ENCODE peak calls at places on chromosome 5, in four cellular contexts. D is fibroblast of the aortic adventitia, H is PC-9, J is A549. N is an unnamed sample.

GRCh38 chr5:141250576-141250975 is 5.4 kb downstream of the PCDHB15 start:
- DNase-seq in H (no peak), D (no peak), J (no peak), N (no peak)

GRCh38 chr5:125117556-125117955 is 371.1 kb upstream of the ZNF608 start:
- DNase-seq in D (no peak), J (no peak), H (no peak), N (no peak)

GRCh38 chr5:147911427-147911826 is 5.1 kb upstream of the C5orf46 start:
- DNase-seq in D (no peak), H (no peak), J (no peak), N (peak)

GRCh38 chr5:119789411-119790117 is 160.2 kb downstream of the FAM170A start:
- DNase-seq in J (no peak), H (no peak), D (no peak), N (no peak)

GRCh38 chr5:50501510-50502209 is 60.6 kb upstream of the EMB start:
- DNase-seq in J (no peak), H (no peak), D (no peak), N (no peak)

GRCh38 chr5:119897537-119898370 is 268.4 kb downstream of the FAM170A start:
- DNase-seq in H (no peak), J (no peak), D (no peak), N (no peak)

GRCh38 chr5:56301041-56301440 is 67.9 kb upstream of the ANKRD55 start:
- DNase-seq in H (no peak), J (no peak), D (no peak), N (no peak)

GRCh38 chr5:68708156-68708841 is 385.5 kb upstream of the SLC30A5 start:
- DNase-seq in J (no peak), D (no peak), H (no peak), N (no peak)

GRCh38 chr5:104815212-104815611 is 1252.6 kb upstream of the NUDT12 start:
- DNase-seq in J (no peak), D (no peak), H (no peak), N (no peak)

GRCh38 chr5:169067641-169068316 is 233.2 kb downstream of the SLIT3 start:
- DNase-seq in D (peak), H (no peak), J (no peak), N (no peak)

GRCh38 chr5:15009420-15009819 is 137.8 kb upstream of the ANKH start:
- DNase-seq in H (peak), D (peak), J (peak), N (no peak)

GRCh38 chr5:151459680-151460079 is 12.3 kb downstream of the SLC36A1 start:
- DNase-seq in H (no peak), D (no peak), J (no peak), N (no peak)

GRCh38 chr5:40480392-40480791 is 199.3 kb upstream of the PTGER4 start:
- DNase-seq in D (no peak), H (no peak), J (no peak), N (no peak)

GRCh38 chr5:54329731-54330709 is 19.6 kb upstream of the ARL15 start:
- DNase-seq in D (peak), H (no peak), J (no peak), N (no peak)

GRCh38 chr5:10333154-10334006 is 20.1 kb upstream of the MARCHF6 start:
- DNase-seq in J (peak), H (peak), D (no peak), N (peak)

GRCh38 chr5:125798311-125798710 is 624.9 kb upstream of the GRAMD2B start:
- DNase-seq in J (no peak), H (no peak), D (peak), N (no peak)

GRCh38 chr5:56745864-56746263 is 69.5 kb upstream of the MAP3K1 start:
- DNase-seq in H (no peak), D (no peak), J (no peak), N (no peak)

GRCh38 chr5:126462239-126463014 is 39.2 kb downstream of the GRAMD2B start:
- DNase-seq in J (no peak), D (peak), H (no peak), N (no peak)

GRCh38 chr5:79853676-79854418 is 137.2 kb downstream of the MTX3 start:
- DNase-seq in D (no peak), H (no peak), J (no peak), N (no peak)

GRCh38 chr5:142913728-142914338 is 143.7 kb downstream of the ARHGAP26 start:
- DNase-seq in J (no peak), D (no peak), H (peak), N (no peak)

GRCh38 chr5:161546463-161547301 is at the start of gene GABRB2:
- DNase-seq in D (peak), J (no peak), H (no peak), N (peak)

GRCh38 chr5:169072223-169072622 is 228.7 kb downstream of the SLIT3 start:
- DNase-seq in D (no peak), H (no peak), J (no peak), N (no peak)

GRCh38 chr5:38666668-38667498 is 110.4 kb upstream of the LIFR start:
- DNase-seq in H (peak), J (peak), D (peak), N (no peak)

GRCh38 chr5:144156767-144157171 is 13.7 kb downstream of the YIPF5 start:
- DNase-seq in J (no peak), H (no peak), D (no peak), N (no peak)

GRCh38 chr5:116137544-116138378 is 52.9 kb downstream of the COMMD10 start:
- DNase-seq in D (peak), H (no peak), J (peak), N (no peak)

GRCh38 chr5:135048286-135048685 is 14.3 kb upstream of the PITX1 start:
- DNase-seq in H (no peak), J (no peak), D (no peak), N (no peak)

GRCh38 chr5:132648355-132648754 is 9.6 kb upstream of the IL13 start:
- DNase-seq in H (no peak), J (no peak), D (no peak), N (no peak)

GRCh38 chr5:81838307-81838906 is 87.5 kb upstream of the SSBP2 start:
- DNase-seq in J (no peak), H (no peak), D (peak), N (peak)

GRCh38 chr5:41932770-41933169 is 7.7 kb downstream of the FBXO4 start:
- DNase-seq in J (no peak), D (no peak), H (no peak), N (no peak)

GRCh38 chr5:166382031-166382430 is 1909.4 kb upstream of the WWC1 start:
- DNase-seq in D (no peak), J (no peak), H (no peak), N (no peak)

GRCh38 chr5:140857987-140858240 is 2.2 kb downstream of the PCDHA10 start:
- DNase-seq in H (no peak), J (no peak), D (no peak), N (no peak)

GRCh38 chr5:63032343-63032742 is 453.7 kb downstream of the LRRC70 start:
- DNase-seq in D (no peak), J (no peak), H (no peak), N (no peak)

GRCh38 chr5:171755354-171755821 is 30.2 kb upstream of the SMIM23 start:
- DNase-seq in D (peak), J (no peak), H (no peak), N (no peak)

GRCh38 chr5:141969783-141970741 is 1.2 kb downstream of the RNF14 start:
- DNase-seq in D (peak), J (peak), H (no peak), N (peak)

GRCh38 chr5:180830253-180831138 is 27.9 kb upstream of the MGAT1 start:
- DNase-seq in J (peak), D (peak), H (peak), N (peak)

GRCh38 chr5:180831139-180832080 is 28.8 kb upstream of the MGAT1 start:
- DNase-seq in D (peak), H (peak), J (peak), N (peak)

GRCh38 chr5:180829711-180830110 is 27.1 kb upstream of the MGAT1 start:
- DNase-seq in D (no peak), J (no peak), H (no peak), N (no peak)

GRCh38 chr5:180832638-180833068 is 28.4 kb downstream of the ZFP62 start:
- DNase-seq in H (no peak), J (no peak), D (no peak), N (peak)
- H3K4me3 ChIP-seq in H (peak), J (peak), D (peak), N (no peak)

GRCh38 chr5:177490992-177491391 is 6.4 kb downstream of the PDLIM7 start:
- DNase-seq in H (no peak), J (no peak), D (no peak), N (no peak)

GRCh38 chr5:177492841-177493240 is 4.6 kb downstream of the PDLIM7 start:
- DNase-seq in D (no peak), J (no peak), H (no peak), N (no peak)

GRCh38 chr5:177491429-177491945 is 5.9 kb downstream of the PDLIM7 start:
- DNase-seq in H (no peak), D (peak), J (peak), N (peak)

GRCh38 chr5:177493795-177494355 is 3.5 kb downstream of the PDLIM7 start:
- DNase-seq in J (no peak), D (peak), H (no peak), N (no peak)

GRCh38 chr5:177491983-177492746 is 5.2 kb downstream of the PDLIM7 start:
- DNase-seq in D (no peak), J (no peak), H (no peak), N (no peak)
- H3K4me3 ChIP-seq in D (no peak), J (no peak), H (no peak), N (no peak)

GRCh38 chr5:123814796-123815479 is 303.0 kb downstream of the CSNK1G3 start:
- DNase-seq in D (peak), J (no peak), H (no peak), N (no peak)
- H3K4me3 ChIP-seq in D (no peak), J (no peak), H (no peak), N (no peak)

DNA sequence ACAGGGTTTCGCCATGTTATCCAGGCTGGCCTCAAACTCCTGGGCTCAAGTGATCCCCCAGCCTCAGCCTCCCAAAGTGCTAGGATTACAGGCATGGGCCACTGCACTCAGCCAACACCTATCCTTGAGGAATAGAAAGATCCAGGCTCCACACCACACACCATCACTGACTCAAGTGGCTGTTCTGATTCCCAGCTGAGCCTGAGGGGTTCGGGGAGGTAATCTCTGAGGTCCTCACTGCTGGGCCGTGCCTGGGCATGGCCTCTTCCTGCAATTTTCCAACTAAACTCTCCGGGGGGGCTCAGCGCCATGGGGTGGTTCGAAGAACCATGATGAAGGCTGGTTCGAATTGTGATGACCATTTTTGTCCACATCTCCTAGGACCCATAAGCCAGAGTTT is 31.0 kb upstream of the IL17B start:
- DNase-seq in H (no peak), J (no peak), D (no peak), N (no peak)
- H3K4me3 ChIP-seq in H (no peak), J (no peak), D (peak), N (peak)

GRCh38 chr5:43540746-43541145 is 16.1 kb downstream of the PAIP1 start:
- DNase-seq in D (no peak), H (no peak), J (no peak), N (no peak)
- H3K4me3 ChIP-seq in D (no peak), H (no peak), J (no peak), N (no peak)

GRCh38 chr5:174732040-174733020 is 7.9 kb downstream of the MSX2 start:
- DNase-seq in H (no peak), J (no peak), D (no peak), N (no peak)

GRCh38 chr5:174733836-174734235 is 9.5 kb downstream of the MSX2 start:
- DNase-seq in J (no peak), D (no peak), H (no peak), N (no peak)

GRCh38 chr5:174734571-174735497 is 10.5 kb downstream of the MSX2 start:
- DNase-seq in J (no peak), H (no peak), D (no peak), N (no peak)

GRCh38 chr5:174731214-174732039 is 7.0 kb downstream of the MSX2 start:
- DNase-seq in J (no peak), H (no peak), D (no peak), N (no peak)

DNA sequence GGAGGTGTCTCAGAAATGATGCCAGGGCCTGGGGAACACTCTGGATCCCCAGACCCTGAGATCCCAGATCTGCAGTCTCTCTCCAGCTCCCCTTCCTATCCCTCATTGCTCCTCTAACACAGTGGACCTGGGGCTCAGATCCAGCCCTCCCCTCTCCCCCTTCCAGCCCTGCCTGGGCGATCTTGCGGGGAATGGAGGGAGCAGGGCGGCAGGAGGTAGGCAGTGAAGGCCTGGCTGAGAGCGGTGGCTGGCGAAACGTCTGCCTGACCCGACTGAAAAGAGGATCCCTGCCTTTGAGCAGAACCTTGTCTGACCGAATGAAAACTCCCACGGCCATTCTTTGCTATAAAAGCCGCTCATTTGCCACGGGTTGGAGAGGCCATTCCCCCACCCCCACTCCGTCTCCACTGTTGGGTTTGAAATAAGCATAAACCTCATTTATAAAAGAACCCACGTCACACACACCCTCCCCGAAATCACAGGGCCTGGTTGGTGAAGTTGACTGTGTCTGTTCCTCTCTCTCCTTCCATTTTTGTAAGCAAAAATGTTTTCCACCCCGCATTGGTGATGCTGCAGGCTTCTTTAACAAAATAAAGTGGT is 8.8 kb downstream of the MSX2 start:
- DNase-seq in J (no peak), H (no peak), D (no peak), N (no peak)
- H3K4me3 ChIP-seq in J (no peak), H (no peak), D (no peak), N (no peak)

GRCh38 chr5:29822499-29822898 is 1371.0 kb upstream of the CDH6 start:
- DNase-seq in J (no peak), H (no peak), D (no peak), N (no peak)
- H3K4me3 ChIP-seq in J (no peak), H (no peak), D (no peak), N (no peak)